ENCODE peak calls at places on chromosomes 5 and 9, in six cellular contexts. K, I, N, E, X and G are unnamed samples.

GRCh38 chr5:88760512-88760911 is 122.5 kb downstream of the MEF2C start:
- DNase-seq in K (no peak), I (no peak), N (no peak), E (no peak), X (no peak), G (no peak)

GRCh38 chr5:61023131-61023530 is 78.1 kb downstream of the NDUFAF2 start:
- DNase-seq in K (no peak), I (no peak), N (no peak), E (no peak), X (no peak), G (no peak)

GRCh38 chr9:69601698-69602097 is 70.5 kb downstream of the APBA1 start:
- DNase-seq in K (no peak), I (no peak), N (no peak), E (no peak), X (no peak), G (no peak)

GRCh38 chr5:157603333-157604190 is 28.0 kb upstream of the ADAM19 start:
- DNase-seq in K (peak), I (no peak), N (peak), E (peak), X (no peak), G (no peak)

GRCh38 chr5:153350192-153350883 is 140.1 kb upstream of the GRIA1 start:
- DNase-seq in K (no peak), I (no peak), N (no peak), E (no peak), X (peak), G (peak)

GRCh38 chr5:10552183-10553143 is 11.4 kb upstream of the ANKRD33B start:
- DNase-seq in K (peak), I (no peak), N (no peak), E (no peak), X (no peak), G (no peak)

GRCh38 chr5:112415552-112415951 is 3.5 kb downstream of the EPB41L4A start:
- DNase-seq in K (no peak), I (no peak), N (no peak), E (no peak), X (no peak), G (no peak)

GRCh38 chr5:95530441-95530840 is 24.3 kb downstream of the SKIC3 start:
- DNase-seq in K (no peak), I (no peak), N (no peak), E (no peak), X (no peak), G (no peak)

GRCh38 chr5:90475436-90475980 is 844 bp downstream of the POLR3G start:
- DNase-seq in K (no peak), I (no peak), N (no peak), E (no peak), X (no peak), G (no peak)

GRCh38 chr5:112012112-112012511 is 255.1 kb upstream of the NREP start:
- DNase-seq in K (no peak), I (no peak), N (no peak), E (no peak), X (no peak), G (no peak)

GRCh38 chr5:22850981-22851380 is 2.2 kb downstream of the CDH12 start:
- DNase-seq in K (no peak), I (no peak), N (no peak), E (no peak), X (no peak), G (no peak)

GRCh38 chr5:173229381-173229959 is 5.5 kb downstream of the NKX2-5 start:
- DNase-seq in K (no peak), I (no peak), N (no peak), E (no peak), X (peak), G (no peak)

GRCh38 chr9:91879231-91879630 is 70.8 kb downstream of the ROR2 start:
- DNase-seq in K (no peak), I (no peak), N (no peak), E (no peak), X (no peak), G (no peak)

GRCh38 chr5:157594675-157595074 is 19.1 kb upstream of the ADAM19 start:
- DNase-seq in K (no peak), I (no peak), N (no peak), E (no peak), X (no peak), G (no peak)

GRCh38 chr9:88786291-88787054 is 204.8 kb upstream of the S1PR3 start:
- DNase-seq in K (no peak), I (no peak), N (no peak), E (no peak), X (no peak), G (no peak)

GRCh38 chr5:147887925-147888324 is 9.4 kb downstream of the SCGB3A2 start:
- DNase-seq in K (no peak), I (no peak), N (no peak), E (no peak), X (no peak), G (no peak)

GRCh38 chr5:160441352-160441781 is 19.7 kb downstream of the PTTG1 start:
- DNase-seq in K (peak), I (no peak), N (no peak), E (no peak), X (no peak), G (no peak)

GRCh38 chr5:8906303-8906967 is 639.4 kb downstream of the SEMA5A start:
- DNase-seq in K (no peak), I (no peak), N (no peak), E (no peak), X (no peak), G (no peak)

GRCh38 chr5:145228564-145228963 is 606.6 kb downstream of the PRELID2 start:
- DNase-seq in K (no peak), I (no peak), N (no peak), E (no peak), X (no peak), G (no peak)

GRCh38 chr9:76969716-76970115 is 49.7 kb upstream of the FOXB2 start:
- DNase-seq in K (no peak), I (no peak), N (no peak), E (no peak), X (no peak), G (no peak)

GRCh38 chr5:38420691-38421395 is 135.6 kb downstream of the LIFR start:
- DNase-seq in K (peak), I (peak), N (peak), E (peak), X (peak), G (peak)

GRCh38 chr9:91736311-91736710 is 213.7 kb downstream of the ROR2 start:
- DNase-seq in K (no peak), I (no peak), N (no peak), E (no peak), X (no peak), G (no peak)

GRCh38 chr9:96121162-96121561 is 180.8 kb downstream of the HSD17B3 start:
- DNase-seq in K (no peak), I (no peak), N (no peak), E (no peak), X (no peak), G (no peak)

GRCh38 chr5:156838966-156839365 is 11.1 kb upstream of the PPP1R2B start:
- DNase-seq in K (no peak), I (no peak), N (no peak), E (no peak), X (no peak), G (no peak)

GRCh38 chr9:85536076-85536475 is 205.7 kb downstream of the AGTPBP1 start:
- DNase-seq in K (no peak), I (no peak), N (no peak), E (no peak), X (no peak), G (no peak)

GRCh38 chr9:110538621-110539020 is 40.9 kb downstream of the SVEP1 start:
- DNase-seq in K (no peak), I (no peak), N (no peak), E (no peak), X (no peak), G (no peak)

GRCh38 chr9:91864372-91864771 is 85.7 kb downstream of the ROR2 start:
- DNase-seq in K (no peak), I (no peak), N (no peak), E (no peak), X (no peak), G (no peak)

GRCh38 chr5:102781786-102782185 is 26.7 kb downstream of the PAM start:
- DNase-seq in K (no peak), I (no peak), N (no peak), E (no peak), X (no peak), G (no peak)